ENCODE peak calls at places on chromosomes 6 and 20, in four cellular contexts. One of them, this sample, is unnamed. For H3K9me3, the result is how much of the 10 kb centered on the place peaks cover.

GRCh38 chr6:15023448-15023847 is 222.4 kb upstream of the JARID2 start:
- DNase-seq in PC-9: no peak
- DNase-seq in astrocyte: no peak
- DNase-seq in lower lobe of right lung: no peak
- DNase-seq in this sample: no peak

GRCh38 chr20:6700563-6701328 is 66.7 kb upstream of the BMP2 start:
- DNase-seq in lower lobe of right lung: peak
- DNase-seq in astrocyte: no peak
- DNase-seq in PC-9: no peak
- DNase-seq in this sample: no peak

GRCh38 chr6:15312500-15312899 is 66.6 kb downstream of the JARID2 start:
- DNase-seq in PC-9: no peak
- DNase-seq in astrocyte: peak
- DNase-seq in lower lobe of right lung: no peak
- DNase-seq in this sample: no peak

GRCh38 chr20:20181322-20181721 is 129.0 kb downstream of the CFAP61 start:
- DNase-seq in astrocyte: no peak
- DNase-seq in PC-9: no peak
- DNase-seq in lower lobe of right lung: no peak
- DNase-seq in this sample: no peak

GRCh38 chr6:159056003-159056402 is 11.2 kb upstream of the TAGAP start:
- DNase-seq in PC-9: no peak
- DNase-seq in lower lobe of right lung: no peak
- DNase-seq in astrocyte: no peak
- DNase-seq in this sample: no peak

GRCh38 chr6:797479-798077 is 104.6 kb upstream of the EXOC2 start:
- DNase-seq in astrocyte: peak
- DNase-seq in lower lobe of right lung: no peak
- DNase-seq in PC-9: peak
- DNase-seq in this sample: no peak

GRCh38 chr6:148074735-148075134 is 267.9 kb upstream of the SASH1 start:
- DNase-seq in PC-9: no peak
- DNase-seq in astrocyte: no peak
- DNase-seq in lower lobe of right lung: no peak
- DNase-seq in this sample: no peak

GRCh38 chr6:19988555-19988954 is 151.4 kb downstream of the ID4 start:
- DNase-seq in PC-9: no peak
- DNase-seq in lower lobe of right lung: no peak
- DNase-seq in astrocyte: peak
- DNase-seq in this sample: no peak

GRCh38 chr20:54633903-54634302 is 158.5 kb downstream of the DOK5 start:
- DNase-seq in lower lobe of right lung: no peak
- DNase-seq in PC-9: no peak
- DNase-seq in astrocyte: no peak
- DNase-seq in this sample: no peak

GRCh38 chr6:167476844-167477595 is 152.1 kb downstream of the TTLL2 start:
- DNase-seq in lower lobe of right lung: no peak
- DNase-seq in astrocyte: no peak
- DNase-seq in PC-9: no peak
- DNase-seq in this sample: no peak

GRCh38 chr6:34723203-34723602 is 26.6 kb upstream of the ILRUN start:
- DNase-seq in lower lobe of right lung: no peak
- DNase-seq in astrocyte: no peak
- DNase-seq in PC-9: no peak
- DNase-seq in this sample: no peak

GRCh38 chr20:61178431-61179080 is 73.5 kb upstream of the CDH4 start:
- DNase-seq in PC-9: no peak
- DNase-seq in astrocyte: no peak
- DNase-seq in lower lobe of right lung: no peak
- DNase-seq in this sample: no peak

GRCh38 chr20:4812216-4812615 is 90.5 kb downstream of the PRND start:
- DNase-seq in PC-9: no peak
- DNase-seq in astrocyte: no peak
- DNase-seq in lower lobe of right lung: no peak
- DNase-seq in this sample: peak

GRCh38 chr6:148761532-148761951 is 14.7 kb downstream of the UST start:
- DNase-seq in astrocyte: no peak
- DNase-seq in lower lobe of right lung: peak
- DNase-seq in PC-9: peak
- DNase-seq in this sample: peak

GRCh38 chr6:30824698-30825097 is 59.6 kb upstream of the DDR1 start:
- DNase-seq in astrocyte: no peak
- DNase-seq in PC-9: no peak
- DNase-seq in lower lobe of right lung: no peak
- DNase-seq in this sample: no peak

GRCh38 chr20:44031822-44032582 is 117.3 kb downstream of the TOX2 start:
- DNase-seq in lower lobe of right lung: no peak
- DNase-seq in PC-9: no peak
- DNase-seq in astrocyte: no peak
- DNase-seq in this sample: no peak

GRCh38 chr20:46701556-46701955 is 7.9 kb upstream of the SLC2A10 start:
- DNase-seq in PC-9: no peak
- DNase-seq in lower lobe of right lung: no peak
- DNase-seq in astrocyte: no peak
- DNase-seq in this sample: no peak

GRCh38 chr20:49424536-49424935 is 57.9 kb downstream of the KCNB1 start:
- DNase-seq in astrocyte: peak
- DNase-seq in lower lobe of right lung: no peak
- DNase-seq in PC-9: no peak
- DNase-seq in this sample: no peak

GRCh38 chr6:138824482-138825134 is 28.7 kb downstream of the ECT2L start:
- DNase-seq in PC-9: no peak
- DNase-seq in astrocyte: peak
- DNase-seq in lower lobe of right lung: no peak
- DNase-seq in this sample: no peak

GRCh38 chr6:41636803-41637178 is 1.5 kb upstream of the MDFI start:
- DNase-seq in astrocyte: no peak
- DNase-seq in lower lobe of right lung: peak
- DNase-seq in PC-9: peak
- DNase-seq in this sample: peak

GRCh38 chr20:3221398-3222226 is 12.3 kb downstream of the ITPA start:
- DNase-seq in astrocyte: no peak
- DNase-seq in lower lobe of right lung: no peak
- DNase-seq in PC-9: peak
- DNase-seq in this sample: peak

GRCh38 chr6:159493888-159494632 is 199.0 kb downstream of the SOD2 start:
- DNase-seq in astrocyte: no peak
- DNase-seq in lower lobe of right lung: no peak
- DNase-seq in PC-9: no peak
- DNase-seq in this sample: no peak

GRCh38 chr6:170584954-170585498 is 589 bp upstream of the PDCD2 start:
- DNase-seq in lower lobe of right lung: no peak
- DNase-seq in PC-9: peak
- DNase-seq in astrocyte: no peak
- DNase-seq in this sample: no peak

GRCh38 chr6:5832621-5833107 is 174.1 kb downstream of the NRN1 start:
- DNase-seq in astrocyte: no peak
- DNase-seq in PC-9: no peak
- DNase-seq in lower lobe of right lung: no peak
- DNase-seq in this sample: no peak

GRCh38 chr20:29296256-29297230 is 1960.9 kb upstream of the DEFB115 start:
- DNase-seq in lower lobe of right lung: no peak
- DNase-seq in PC-9: no peak
- DNase-seq in astrocyte: no peak
- DNase-seq in this sample: no peak
- H3K9me3 ChIP-seq in lower lobe of right lung: under half
- H3K9me3 ChIP-seq in PC-9: under half
- H3K9me3 ChIP-seq in astrocyte: under half
- H3K9me3 ChIP-seq in this sample: under half

GRCh38 chr20:59738851-59739250 is 134.5 kb downstream of the PHACTR3 start:
- DNase-seq in PC-9: no peak
- DNase-seq in lower lobe of right lung: no peak
- DNase-seq in astrocyte: no peak
- DNase-seq in this sample: no peak
- H3K9me3 ChIP-seq in PC-9: under half
- H3K9me3 ChIP-seq in lower lobe of right lung: under half
- H3K9me3 ChIP-seq in astrocyte: under half
- H3K9me3 ChIP-seq in this sample: under half

DNA sequence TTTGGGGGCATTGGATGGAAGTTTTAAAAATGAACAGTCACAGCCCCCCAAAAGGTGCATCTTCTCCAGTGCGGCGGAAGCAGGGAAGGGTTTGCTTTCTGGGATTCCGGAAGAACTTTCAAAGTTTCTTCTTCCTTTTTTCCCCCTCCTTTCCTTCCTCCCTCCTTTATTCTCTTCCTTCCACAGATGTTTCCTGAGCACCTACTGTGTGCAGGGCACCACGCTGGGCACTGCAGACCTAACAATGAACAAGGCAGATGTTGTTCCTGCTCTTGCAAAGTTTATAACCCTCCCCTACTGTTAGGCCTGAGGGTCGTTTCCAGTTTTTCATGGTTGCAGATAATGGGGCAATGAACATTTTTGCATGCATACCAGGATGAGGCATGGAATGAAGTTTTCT is 58.1 kb downstream of the CHMP4B start:
- DNase-seq in astrocyte: no peak
- DNase-seq in PC-9: no peak
- DNase-seq in lower lobe of right lung: no peak
- DNase-seq in this sample: peak
- H3K9me3 ChIP-seq in astrocyte: under half
- H3K9me3 ChIP-seq in PC-9: under half
- H3K9me3 ChIP-seq in lower lobe of right lung: under half
- H3K9me3 ChIP-seq in this sample: under half

DNA sequence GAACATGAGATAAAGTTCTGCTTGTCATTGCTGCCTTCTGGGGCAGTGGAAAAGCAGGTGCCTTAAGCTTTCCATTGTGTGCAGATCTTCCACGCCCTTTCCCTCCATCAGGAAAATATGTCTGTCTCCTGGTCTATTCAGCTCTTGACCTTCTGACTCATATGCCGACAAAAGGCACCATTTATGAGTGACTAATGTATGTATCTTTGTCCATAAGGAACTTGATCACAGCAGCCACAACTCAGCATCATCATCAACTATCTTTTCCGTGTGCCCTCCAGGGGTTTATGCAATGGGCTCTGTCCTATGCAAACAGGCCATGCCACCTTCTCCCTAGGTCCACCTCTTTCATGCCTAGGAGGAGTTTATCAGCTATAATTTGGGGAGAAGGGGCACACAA is 102.7 kb upstream of the QKI start:
- DNase-seq in PC-9: peak
- DNase-seq in astrocyte: peak
- DNase-seq in lower lobe of right lung: no peak
- DNase-seq in this sample: no peak
- H3K9me3 ChIP-seq in PC-9: under half
- H3K9me3 ChIP-seq in astrocyte: under half
- H3K9me3 ChIP-seq in lower lobe of right lung: under half
- H3K9me3 ChIP-seq in this sample: under half